ENCODE peak calls at places on chromosomes 11 and 22, in five cellular contexts. One of them, this sample, is unnamed.

GRCh38 chr22:37082251-37082650 is 27.3 kb downstream of the TMPRSS6 start:
- DNase-seq in sigmoid colon: no peak
- DNase-seq in GM12865: no peak
- DNase-seq in fibroblast of lung: no peak
- DNase-seq in adrenal gland: peak; percentile 58
- DNase-seq in this sample: no peak

GRCh38 chr22:40183029-40183581 is 5.4 kb downstream of the TNRC6B start:
- DNase-seq in sigmoid colon: peak; percentile 78
- DNase-seq in GM12865: no peak
- DNase-seq in fibroblast of lung: peak; percentile 92
- DNase-seq in adrenal gland: no peak
- DNase-seq in this sample: peak; percentile 80

GRCh38 chr11:100876826-100877545 is 189.9 kb downstream of the ARHGAP42 start:
- DNase-seq in sigmoid colon: no peak
- DNase-seq in GM12865: peak; percentile 16
- DNase-seq in fibroblast of lung: peak; percentile 98
- DNase-seq in adrenal gland: no peak
- DNase-seq in this sample: peak; percentile 99

GRCh38 chr11:96337541-96338530 is 5.2 kb downstream of the MAML2 start:
- DNase-seq in sigmoid colon: no peak
- DNase-seq in GM12865: peak; percentile 65
- DNase-seq in fibroblast of lung: peak; percentile 44
- DNase-seq in adrenal gland: no peak
- DNase-seq in this sample: peak; percentile 54

GRCh38 chr11:71530602-71531001 is 3.5 kb downstream of the KRTAP5-7 start:
- DNase-seq in sigmoid colon: no peak
- DNase-seq in GM12865: peak; percentile 64
- DNase-seq in fibroblast of lung: no peak
- DNase-seq in adrenal gland: no peak
- DNase-seq in this sample: no peak

GRCh38 chr11:127656266-127656879 is 655.8 kb upstream of the KIRREL3 start:
- DNase-seq in sigmoid colon: no peak
- DNase-seq in GM12865: no peak
- DNase-seq in fibroblast of lung: peak; percentile 42
- DNase-seq in adrenal gland: no peak
- DNase-seq in this sample: no peak

GRCh38 chr11:60098508-60098907 is 10.0 kb downstream of the MS4A2 start:
- DNase-seq in sigmoid colon: no peak
- DNase-seq in GM12865: no peak
- DNase-seq in fibroblast of lung: no peak
- DNase-seq in adrenal gland: no peak
- DNase-seq in this sample: no peak

GRCh38 chr11:124867700-124868099 is 2.5 kb downstream of the ROBO3 start:
- DNase-seq in sigmoid colon: peak; percentile 63
- DNase-seq in GM12865: peak; percentile 29
- DNase-seq in fibroblast of lung: peak; percentile 24
- DNase-seq in adrenal gland: no peak
- DNase-seq in this sample: peak; percentile 33

GRCh38 chr11:90840071-90840470 is 617.2 kb upstream of the CHORDC1 start:
- DNase-seq in sigmoid colon: no peak
- DNase-seq in GM12865: no peak
- DNase-seq in fibroblast of lung: no peak
- DNase-seq in adrenal gland: no peak
- DNase-seq in this sample: no peak

GRCh38 chr22:21026783-21027692 is 5.3 kb downstream of the SLC7A4 start:
- DNase-seq in sigmoid colon: no peak
- DNase-seq in GM12865: no peak
- DNase-seq in fibroblast of lung: peak; percentile 80
- DNase-seq in adrenal gland: no peak
- DNase-seq in this sample: peak; percentile 51

GRCh38 chr11:128302425-128303186 is 284.8 kb downstream of the ETS1 start:
- DNase-seq in sigmoid colon: no peak
- DNase-seq in GM12865: peak; percentile 88
- DNase-seq in fibroblast of lung: no peak
- DNase-seq in adrenal gland: no peak
- DNase-seq in this sample: no peak

GRCh38 chr11:57800444-57801184 is 39.0 kb downstream of the CTNND1 start:
- DNase-seq in sigmoid colon: no peak
- DNase-seq in GM12865: peak; percentile 74
- DNase-seq in fibroblast of lung: peak; percentile 58
- DNase-seq in adrenal gland: no peak
- DNase-seq in this sample: peak; percentile 79

GRCh38 chr11:69940246-69940610 is 121.0 kb upstream of the FGF3 start:
- DNase-seq in sigmoid colon: peak; percentile 48
- DNase-seq in GM12865: no peak
- DNase-seq in fibroblast of lung: no peak
- DNase-seq in adrenal gland: no peak
- DNase-seq in this sample: no peak

GRCh38 chr11:120068114-120068573 is 69.8 kb downstream of the TRIM29 start:
- DNase-seq in sigmoid colon: no peak
- DNase-seq in GM12865: peak; percentile 43
- DNase-seq in fibroblast of lung: peak; percentile 53
- DNase-seq in adrenal gland: no peak
- DNase-seq in this sample: peak; percentile 36

GRCh38 chr22:37907036-37907954 is 1.2 kb downstream of the MICALL1 start:
- DNase-seq in sigmoid colon: peak; percentile 63
- DNase-seq in GM12865: no peak
- DNase-seq in fibroblast of lung: no peak
- DNase-seq in adrenal gland: no peak
- DNase-seq in this sample: peak; percentile 23

GRCh38 chr11:57763568-57763967 is 2.0 kb downstream of the CTNND1 start:
- DNase-seq in sigmoid colon: no peak
- DNase-seq in GM12865: no peak
- DNase-seq in fibroblast of lung: peak; percentile 54
- DNase-seq in adrenal gland: no peak
- DNase-seq in this sample: peak; percentile 59

GRCh38 chr11:48154162-48154561 is 62.4 kb upstream of the OR4B1 start:
- DNase-seq in sigmoid colon: no peak
- DNase-seq in GM12865: no peak
- DNase-seq in fibroblast of lung: peak; percentile 64
- DNase-seq in adrenal gland: no peak
- DNase-seq in this sample: peak; percentile 62

GRCh38 chr11:92211576-92212167 is 12.9 kb upstream of the FAT3 start:
- DNase-seq in sigmoid colon: no peak
- DNase-seq in GM12865: no peak
- DNase-seq in fibroblast of lung: peak; percentile 31
- DNase-seq in adrenal gland: no peak
- DNase-seq in this sample: peak; percentile 17
- TF ChIP-seq CTCF in sigmoid colon: no peak
- TF ChIP-seq CTCF in GM12865: no peak
- TF ChIP-seq CTCF in fibroblast of lung: peak; percentile 44
- TF ChIP-seq CTCF in adrenal gland: peak; percentile 18
- TF ChIP-seq CTCF in this sample: peak; percentile 20

GRCh38 chr11:115760528-115760837 is 256.3 kb upstream of the CADM1 start:
- DNase-seq in sigmoid colon: peak; percentile 65
- DNase-seq in GM12865: no peak
- DNase-seq in fibroblast of lung: no peak
- DNase-seq in adrenal gland: peak; percentile 24
- DNase-seq in this sample: no peak
- H3K4me3 ChIP-seq in sigmoid colon: peak overlapping the region; percentile 80
- H3K4me3 ChIP-seq in GM12865: no peak overlapping the region
- H3K4me3 ChIP-seq in fibroblast of lung: peak overlapping the region; percentile 37
- H3K4me3 ChIP-seq in adrenal gland: no peak overlapping the region
- H3K4me3 ChIP-seq in this sample: no peak overlapping the region

GRCh38 chr22:22355233-22355834 is 110.7 kb downstream of the VPREB1 start:
- DNase-seq in sigmoid colon: no peak
- DNase-seq in GM12865: no peak
- DNase-seq in fibroblast of lung: no peak
- DNase-seq in adrenal gland: no peak
- DNase-seq in this sample: no peak

GRCh38 chr22:22358136-22358535 is 113.5 kb downstream of the VPREB1 start:
- DNase-seq in sigmoid colon: no peak
- DNase-seq in GM12865: no peak
- DNase-seq in fibroblast of lung: no peak
- DNase-seq in adrenal gland: no peak
- DNase-seq in this sample: no peak

GRCh38 chr22:22358686-22359085 is 114.1 kb downstream of the VPREB1 start:
- DNase-seq in sigmoid colon: no peak
- DNase-seq in GM12865: no peak
- DNase-seq in fibroblast of lung: no peak
- DNase-seq in adrenal gland: no peak
- DNase-seq in this sample: no peak

GRCh38 chr22:22359465-22359864 is 114.9 kb downstream of the VPREB1 start:
- DNase-seq in sigmoid colon: no peak
- DNase-seq in GM12865: no peak
- DNase-seq in fibroblast of lung: no peak
- DNase-seq in adrenal gland: no peak
- DNase-seq in this sample: no peak

DNA sequence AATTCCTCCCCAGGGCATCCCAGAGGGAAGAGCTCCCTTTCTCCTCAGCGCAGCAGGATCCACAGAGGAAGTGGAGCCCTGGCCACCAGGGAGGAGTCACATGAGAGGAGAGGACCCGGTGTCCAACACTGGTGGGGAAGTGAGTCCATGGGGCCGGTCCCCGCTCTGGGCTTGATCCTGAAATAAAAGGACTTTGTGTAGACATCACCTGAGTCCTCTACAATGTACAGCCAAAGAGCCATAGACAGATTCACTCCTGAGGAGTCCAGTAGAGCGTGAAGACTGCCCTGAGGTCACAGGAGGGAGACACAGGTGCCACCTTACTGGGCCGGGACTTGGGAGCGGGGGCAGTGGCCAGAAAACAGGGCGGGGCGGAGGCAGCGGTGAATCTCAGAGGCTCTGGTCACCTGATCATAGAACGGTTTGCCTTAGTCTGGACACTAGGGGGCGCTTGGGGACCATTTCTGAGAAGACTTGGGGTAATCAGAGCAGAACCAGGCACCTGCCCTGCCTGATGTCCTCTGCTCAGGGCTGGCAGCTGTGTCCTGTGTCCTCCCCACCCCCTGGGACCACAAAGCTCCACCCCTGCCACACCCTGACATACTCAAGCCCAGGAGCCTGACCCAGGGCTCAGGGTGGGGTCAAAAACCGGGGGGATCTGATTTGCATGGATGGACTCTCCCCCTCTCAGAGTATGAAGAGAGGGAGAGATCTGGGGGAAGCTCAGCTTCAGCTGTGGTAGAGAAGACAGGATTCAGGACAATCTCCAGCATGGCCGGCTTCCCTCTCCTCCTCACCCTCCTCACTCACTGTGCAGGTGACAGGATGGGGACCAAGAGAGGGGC is 112.7 kb downstream of the VPREB1 start:
- DNase-seq in sigmoid colon: peak; percentile 79
- DNase-seq in GM12865: peak; percentile 98
- DNase-seq in fibroblast of lung: peak; percentile 23
- DNase-seq in adrenal gland: peak; percentile 89
- DNase-seq in this sample: peak; percentile 70
- TF ChIP-seq CTCF in sigmoid colon: no peak
- TF ChIP-seq CTCF in GM12865: peak; percentile 81
- TF ChIP-seq CTCF in fibroblast of lung: peak; percentile 77
- TF ChIP-seq CTCF in adrenal gland: peak; percentile 76
- TF ChIP-seq CTCF in this sample: peak; percentile 69

GRCh38 chr22:30804626-30805025 is 110.0 kb downstream of the OSBP2 start:
- DNase-seq in sigmoid colon: no peak
- DNase-seq in GM12865: no peak
- DNase-seq in fibroblast of lung: peak; percentile 27
- DNase-seq in adrenal gland: no peak
- DNase-seq in this sample: no peak

GRCh38 chr22:30803679-30804078 is 109.0 kb downstream of the OSBP2 start:
- DNase-seq in sigmoid colon: no peak
- DNase-seq in GM12865: no peak
- DNase-seq in fibroblast of lung: no peak
- DNase-seq in adrenal gland: peak; percentile 71
- DNase-seq in this sample: no peak

GRCh38 chr22:30806391-30806861 is 111.8 kb downstream of the OSBP2 start:
- DNase-seq in sigmoid colon: no peak
- DNase-seq in GM12865: no peak
- DNase-seq in fibroblast of lung: peak; percentile 88
- DNase-seq in adrenal gland: no peak
- DNase-seq in this sample: peak; percentile 46

GRCh38 chr22:30802202-30803166 is 107.8 kb downstream of the OSBP2 start:
- DNase-seq in sigmoid colon: peak; percentile 80
- DNase-seq in GM12865: peak; percentile 84
- DNase-seq in fibroblast of lung: peak; percentile 92
- DNase-seq in adrenal gland: peak; percentile 89
- DNase-seq in this sample: peak; percentile 82

GRCh38 chr22:30801695-30802094 is 107.0 kb downstream of the OSBP2 start:
- DNase-seq in sigmoid colon: no peak
- DNase-seq in GM12865: no peak
- DNase-seq in fibroblast of lung: no peak
- DNase-seq in adrenal gland: no peak
- DNase-seq in this sample: no peak
- H3K4me3 ChIP-seq in sigmoid colon: no peak overlapping the region
- H3K4me3 ChIP-seq in GM12865: no peak overlapping the region
- H3K4me3 ChIP-seq in fibroblast of lung: no peak overlapping the region
- H3K4me3 ChIP-seq in adrenal gland: no peak overlapping the region
- H3K4me3 ChIP-seq in this sample: no peak overlapping the region

DNA sequence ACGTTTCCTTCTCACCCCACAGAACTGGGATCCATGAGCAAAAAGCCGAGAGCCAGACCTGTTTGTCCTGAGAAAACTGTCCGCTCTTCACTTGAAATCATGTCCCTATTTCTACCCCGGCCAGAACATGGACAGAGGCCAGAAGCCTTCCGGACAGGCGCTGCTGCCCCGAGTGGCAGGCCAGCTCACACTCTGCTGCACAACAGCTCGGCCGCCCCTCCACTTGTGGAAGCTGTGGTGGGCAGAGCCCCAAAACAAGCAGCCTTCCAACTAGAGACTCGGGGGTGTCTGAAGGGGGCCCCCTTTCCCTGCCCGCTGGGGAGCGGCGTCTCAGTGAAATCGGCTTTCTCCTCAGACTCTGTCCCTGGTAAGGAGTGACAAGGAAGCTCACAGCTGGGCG is 24.0 kb downstream of the CD5 start:
- DNase-seq in sigmoid colon: no peak
- DNase-seq in GM12865: no peak
- DNase-seq in fibroblast of lung: no peak
- DNase-seq in adrenal gland: no peak
- DNase-seq in this sample: no peak
- TF ChIP-seq CTCF in sigmoid colon: no peak
- TF ChIP-seq CTCF in GM12865: no peak
- TF ChIP-seq CTCF in fibroblast of lung: no peak
- TF ChIP-seq CTCF in adrenal gland: no peak
- TF ChIP-seq CTCF in this sample: no peak